ENCODE peak calls at places on chromosomes 13 and 19, in six cellular contexts. O is GM23248, X is SK-N-SH, S is neural progenitor cell, V is MM.1S, A is GM23338. Q is an unnamed sample.

GRCh38 chr13:59279024-59279423 is 884.7 kb downstream of the DIAPH3 start:
- DNase-seq in O (no peak), X (peak; percentile 29), S (no peak), V (no peak), A (no peak), Q (no peak)

GRCh38 chr19:11659612-11660011 is 62.3 kb downstream of the ZNF627 start:
- DNase-seq in O (peak; percentile 36), X (peak; percentile 51), S (no peak), V (peak; percentile 36), A (peak; percentile 46), Q (peak; percentile 55)

GRCh38 chr19:42606660-42607351 is 12.1 kb upstream of the CEACAM8 start:
- DNase-seq in O (peak; percentile 60), X (peak; percentile 76), S (peak; percentile 75), V (peak; percentile 47), A (peak; percentile 92), Q (peak; percentile 80)

GRCh38 chr19:1355974-1356865 is 27.5 kb upstream of the NDUFS7 start:
- DNase-seq in O (peak; percentile 60), X (no peak), S (peak; percentile 27), V (no peak), A (no peak), Q (no peak)

GRCh38 chr19:6216996-6217751 is 62.6 kb downstream of the MLLT1 start:
- DNase-seq in O (no peak), X (peak; percentile 93), S (peak; percentile 94), V (no peak), A (peak; percentile 89), Q (no peak)

GRCh38 chr13:71624641-71625040 is 242.4 kb downstream of the DACH1 start:
- DNase-seq in O (no peak), X (no peak), S (peak; percentile 35), V (no peak), A (no peak), Q (no peak)

GRCh38 chr19:18658366-18658855 is 21.6 kb downstream of the KLHL26 start:
- DNase-seq in O (no peak), X (no peak), S (no peak), V (no peak), A (no peak), Q (no peak)

GRCh38 chr19:13838071-13838942 is 38.6 kb upstream of the NANOS3 start:
- DNase-seq in O (peak; percentile 21), X (no peak), S (no peak), V (no peak), A (no peak), Q (no peak)

GRCh38 chr13:84032116-84032515 is 149.8 kb upstream of the SLITRK1 start:
- DNase-seq in O (no peak), X (no peak), S (no peak), V (no peak), A (no peak), Q (peak; percentile 23)

GRCh38 chr13:112838038-112838965 is 130.7 kb upstream of the MCF2L start:
- DNase-seq in O (no peak), X (no peak), S (no peak), V (no peak), A (no peak), Q (no peak)

GRCh38 chr13:84994582-84994981 is 804.6 kb downstream of the SLITRK6 start:
- DNase-seq in O (no peak), X (peak; percentile 34), S (no peak), V (no peak), A (no peak), Q (peak; percentile 67)

GRCh38 chr13:29193083-29193482 is 372.9 kb downstream of the MTUS2 start:
- DNase-seq in O (no peak), X (no peak), S (no peak), V (no peak), A (no peak), Q (no peak)

GRCh38 chr19:29567366-29567915 is 38.6 kb upstream of the POP4 start:
- DNase-seq in O (no peak), X (no peak), S (no peak), V (no peak), A (no peak), Q (no peak)
- TF ChIP-seq EZH2phosphoT487 in O (no peak), X (no peak), S (no peak), V (no peak), A (no peak), Q (no peak)

GRCh38 chr13:97337985-97338384 is 96.0 kb upstream of the RAP2A start:
- DNase-seq in O (no peak), X (no peak), S (no peak), V (no peak), A (no peak), Q (no peak)
- H3F3A ChIP-seq in O (peaks cover 19% of the 10 kb centered on the region), X (peaks cover 31% of the 10 kb centered on the region), S (no peaks in the 10 kb centered on the region), V (no peaks in the 10 kb centered on the region), A (no peaks in the 10 kb centered on the region), Q (no peaks in the 10 kb centered on the region)

GRCh38 chr13:43268632-43269031 is 245.2 kb downstream of the DNAJC15 start:
- DNase-seq in O (no peak), X (no peak), S (peak; percentile 6), V (no peak), A (no peak), Q (no peak)

GRCh38 chr13:43267916-43268315 is 244.5 kb downstream of the DNAJC15 start:
- DNase-seq in O (no peak), X (no peak), S (no peak), V (no peak), A (no peak), Q (no peak)

GRCh38 chr13:43270043-43270830 is 246.9 kb downstream of the DNAJC15 start:
- DNase-seq in O (no peak), X (no peak), S (no peak), V (no peak), A (no peak), Q (no peak)

GRCh38 chr13:43266953-43267615 is 243.7 kb downstream of the DNAJC15 start:
- DNase-seq in O (no peak), X (no peak), S (peak; percentile 37), V (no peak), A (peak; percentile 3), Q (no peak)

GRCh38 chr13:43269037-43269476 is 245.7 kb downstream of the DNAJC15 start:
- DNase-seq in O (peak; percentile 92), X (no peak), S (no peak), V (no peak), A (no peak), Q (peak; percentile 90)
- H3K4me3 ChIP-seq in O (peak overlapping the region; percentile 35), X (peak overlapping the region; percentile 9), S (no peak overlapping the region), V (no peak overlapping the region), A (no peak overlapping the region), Q (peak overlapping the region; percentile 43)

DNA sequence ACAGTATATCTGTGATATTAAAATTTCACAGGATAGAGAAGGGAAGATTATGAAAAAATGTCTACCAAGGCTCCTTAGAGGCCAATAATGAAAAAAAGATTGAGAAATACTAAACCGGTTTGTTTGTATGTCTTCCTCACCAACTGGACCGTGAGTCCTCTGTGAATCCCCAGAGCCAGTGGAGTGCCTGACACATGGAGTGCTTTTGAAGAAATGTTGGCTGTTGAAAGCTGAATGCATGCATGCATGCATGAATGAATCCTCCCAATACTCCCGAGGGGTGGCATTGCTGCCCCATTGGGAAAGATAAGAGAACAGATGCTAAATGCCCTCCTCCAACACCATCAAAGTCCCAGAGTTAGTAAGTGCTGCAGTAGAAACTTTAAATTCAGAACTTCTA is 152.7 kb upstream of the SERP2 start:
- DNase-seq in O (no peak), X (no peak), S (peak; percentile 33), V (no peak), A (no peak), Q (no peak)
- TF ChIP-seq EZH2phosphoT487 in O (no peak), X (no peak), S (no peak), V (no peak), A (no peak), Q (no peak)

DNA sequence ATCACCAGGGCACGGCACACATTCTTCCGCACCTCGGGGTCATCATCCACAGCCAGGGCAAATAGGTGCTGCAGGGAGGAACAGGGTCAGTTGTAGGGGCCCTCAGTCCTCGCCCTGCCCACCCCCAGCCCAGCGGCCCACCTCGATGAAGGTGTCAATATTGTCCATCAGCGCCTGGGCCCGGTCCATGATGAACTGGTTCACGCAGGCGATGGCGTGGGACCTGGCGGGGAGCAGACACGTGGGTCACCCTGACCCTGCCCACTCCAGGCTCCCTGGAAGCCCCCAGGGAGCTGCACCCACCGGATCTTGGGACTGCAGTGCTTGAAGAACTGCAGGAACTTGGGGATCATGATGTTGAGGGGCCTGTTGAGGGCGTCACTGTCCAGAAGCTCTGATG is 8.6 kb downstream of the TNPO2 start:
- DNase-seq in O (no peak), X (no peak), S (no peak), V (no peak), A (no peak), Q (no peak)
- H3F3A ChIP-seq in O (no peaks in the 10 kb centered on the region), X (peaks cover 8% of the 10 kb centered on the region), S (peaks cover 53% of the 10 kb centered on the region), V (no peaks in the 10 kb centered on the region), A (peaks cover 55% of the 10 kb centered on the region), Q (peaks cover 5% of the 10 kb centered on the region)

GRCh38 chr19:343451-343931 is 1.1 kb downstream of the MIER2 start:
- DNase-seq in O (peak; percentile 45), X (peak; percentile 28), S (no peak), V (no peak), A (peak; percentile 17), Q (no peak)

GRCh38 chr19:342801-343421 is 1.7 kb downstream of the MIER2 start:
- DNase-seq in O (peak; percentile 94), X (no peak), S (no peak), V (no peak), A (no peak), Q (peak; percentile 82)

GRCh38 chr19:343941-344624 is 513 bp downstream of the MIER2 start:
- DNase-seq in O (peak; percentile 73), X (peak; percentile 98), S (peak; percentile 81), V (no peak), A (peak; percentile 47), Q (no peak)

GRCh38 chr19:344625-345319 is at the start of gene MIER2:
- DNase-seq in O (peak; percentile 87), X (peak; percentile 99), S (peak; percentile 90), V (no peak), A (peak; percentile 83), Q (peak; percentile 71)

GRCh38 chr19:345320-345879 is 804 bp upstream of the MIER2 start:
- DNase-seq in O (peak; percentile 6), X (no peak), S (no peak), V (no peak), A (no peak), Q (no peak)
- H3K4me3 ChIP-seq in O (no peak overlapping the region), X (peak overlapping the region; percentile 70), S (peak overlapping the region; percentile 98), V (no peak overlapping the region), A (peak overlapping the region; percentile 71), Q (no peak overlapping the region)